ENCODE peak calls at places on chromosomes 13 and 19, in ten cellular contexts. O is ascending aorta, H is neural progenitor cell, Z is lower leg skin, C is choroid plexus epithelial cell, E is AG10803, J is AG04450, S is A673, F is brain microvascular endothelial cell, Y is left ventricle myocardium inferior. U is an unnamed sample.

GRCh38 chr19:45865269-45865948 is 1.3 kb downstream of the FOXA3 start:
- DNase-seq in O (no peak), H (no peak), Z (no peak), C (no peak), E (no peak), J (no peak), S (no peak), F (no peak), Y (no peak), U (no peak)

GRCh38 chr19:22623841-22624221 is 10.3 kb upstream of the ZNF492 start:
- DNase-seq in O (no peak), H (no peak), Z (no peak), C (no peak), E (no peak), J (no peak), S (no peak), F (no peak), Y (no peak), U (no peak)

GRCh38 chr19:52935434-52935833 is 12.2 kb upstream of the ZNF888 start:
- DNase-seq in O (no peak), H (no peak), Z (no peak), C (peak), E (no peak), J (no peak), S (no peak), F (peak), Y (no peak), U (no peak)

GRCh38 chr13:85549819-85550218 is 249.4 kb downstream of the SLITRK6 start:
- DNase-seq in O (no peak), H (no peak), Z (no peak), C (no peak), E (no peak), J (no peak), S (no peak), F (no peak), Y (no peak), U (no peak)

GRCh38 chr19:6032381-6032780 is 54.4 kb upstream of the RANBP3 start:
- DNase-seq in O (no peak), H (no peak), Z (no peak), C (no peak), E (no peak), J (no peak), S (no peak), F (no peak), Y (no peak), U (no peak)

GRCh38 chr19:32200312-32201038 is 144.9 kb upstream of the ZNF507 start:
- DNase-seq in O (no peak), H (no peak), Z (no peak), C (no peak), E (no peak), J (no peak), S (no peak), F (no peak), Y (peak), U (no peak)

GRCh38 chr19:16522559-16523377 is 19.5 kb downstream of the CHERP start:
- DNase-seq in O (no peak), H (no peak), Z (no peak), C (no peak), E (no peak), J (no peak), S (no peak), F (no peak), Y (no peak), U (no peak)

GRCh38 chr13:97430296-97430695 is 3.7 kb upstream of the RAP2A start:
- DNase-seq in O (no peak), H (no peak), Z (no peak), C (no peak), E (no peak), J (no peak), S (no peak), F (no peak), Y (no peak), U (no peak)

GRCh38 chr19:6229951-6230712 is 49.6 kb downstream of the MLLT1 start:
- DNase-seq in O (no peak), H (no peak), Z (no peak), C (no peak), E (no peak), J (no peak), S (no peak), F (no peak), Y (peak), U (no peak)

GRCh38 chr19:4556574-4557185 is 2.8 kb downstream of the SEMA6B start:
- DNase-seq in O (no peak), H (peak), Z (no peak), C (no peak), E (no peak), J (no peak), S (peak), F (no peak), Y (no peak), U (no peak)

GRCh38 chr19:4559569-4559968 is at the start of gene SEMA6B:
- DNase-seq in O (no peak), H (no peak), Z (peak), C (peak), E (no peak), J (no peak), S (no peak), F (peak), Y (peak), U (no peak)

GRCh38 chr19:4555657-4556561 is 3.6 kb downstream of the SEMA6B start:
- DNase-seq in O (no peak), H (no peak), Z (no peak), C (no peak), E (no peak), J (no peak), S (no peak), F (no peak), Y (no peak), U (no peak)

GRCh38 chr19:4557971-4558941 is 1.2 kb downstream of the SEMA6B start:
- DNase-seq in O (no peak), H (peak), Z (no peak), C (no peak), E (no peak), J (no peak), S (peak), F (no peak), Y (no peak), U (no peak)

GRCh38 chr19:4557186-4557970 is 2.1 kb downstream of the SEMA6B start:
- DNase-seq in O (no peak), H (no peak), Z (no peak), C (no peak), E (no peak), J (no peak), S (no peak), F (no peak), Y (no peak), U (no peak)
- TF ChIP-seq CTCF in O (no peak), H (no peak), Z (no peak), C (peak), E (no peak), J (no peak), S (peak), F (peak), Y (no peak), U (no peak)

GRCh38 chr19:18086590-18087138 is at the start of gene IL12RB1:
- DNase-seq in O (no peak), H (no peak), Z (no peak), C (peak), E (no peak), J (no peak), S (no peak), F (no peak), Y (no peak), U (no peak)

GRCh38 chr19:18089726-18090125 is 3.0 kb upstream of the IL12RB1 start:
- DNase-seq in O (no peak), H (no peak), Z (no peak), C (no peak), E (no peak), J (no peak), S (no peak), F (no peak), Y (no peak), U (no peak)

GRCh38 chr19:18090545-18091216 is 3.9 kb upstream of the IL12RB1 start:
- DNase-seq in O (no peak), H (no peak), Z (no peak), C (peak), E (no peak), J (no peak), S (no peak), F (peak), Y (no peak), U (no peak)

GRCh38 chr19:18083929-18084684 is 2.6 kb downstream of the IL12RB1 start:
- DNase-seq in O (no peak), H (no peak), Z (no peak), C (no peak), E (no peak), J (no peak), S (no peak), F (no peak), Y (no peak), U (no peak)

GRCh38 chr19:18085702-18086457 is 854 bp downstream of the IL12RB1 start:
- DNase-seq in O (no peak), H (no peak), Z (no peak), C (no peak), E (no peak), J (no peak), S (no peak), F (no peak), Y (no peak), U (no peak)
- H3K4me3 ChIP-seq in O (no peak), H (no peak), Z (no peak), C (no peak), E (no peak), J (no peak), S (no peak), F (no peak), Y (no peak), U (no peak)

GRCh38 chr13:111980146-111980929 is 86.6 kb upstream of the SOX1 start:
- DNase-seq in O (no peak), H (no peak), Z (no peak), C (no peak), E (no peak), J (no peak), S (no peak), F (no peak), Y (no peak), U (no peak)
- TF ChIP-seq CTCF in O (no peak), H (no peak), Z (no peak), C (no peak), E (no peak), J (no peak), S (no peak), F (no peak), Y (no peak), U (no peak)

DNA sequence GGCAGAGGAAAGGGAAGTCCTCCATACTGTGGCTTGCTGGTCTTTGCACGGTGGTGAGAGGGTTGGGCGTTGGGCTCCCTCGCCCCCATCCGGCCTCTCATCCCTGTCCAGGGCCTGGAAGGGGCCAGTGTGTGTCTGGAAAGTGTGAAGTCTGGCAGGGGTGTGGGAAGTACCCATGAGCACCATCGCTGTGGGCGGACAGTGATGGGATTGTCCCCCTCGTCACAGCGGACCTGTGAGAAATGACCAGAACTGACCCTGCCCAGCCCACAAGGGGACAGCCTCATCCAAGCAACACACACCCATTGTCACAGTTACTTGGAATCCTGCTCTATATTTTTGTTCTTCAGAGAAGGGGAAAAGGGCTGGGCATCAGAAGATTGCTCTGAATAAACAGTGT is 18.6 kb downstream of the MCF2L start:
- DNase-seq in O (no peak), H (no peak), Z (no peak), C (no peak), E (no peak), J (no peak), S (no peak), F (no peak), Y (no peak), U (no peak)
- H3K4me3 ChIP-seq in O (no peak), H (no peak), Z (no peak), C (no peak), E (no peak), J (no peak), S (no peak), F (no peak), Y (no peak), U (no peak)

U was measured in AG04449.